ENCODE peak calls at places on chromosomes 6 and 20, in six cellular contexts. M, H, S, U, O and N are unnamed samples.

GRCh38 chr6:15317934-15318902 is 72.3 kb downstream of the JARID2 start:
- DNase-seq in O (peak), M (no peak), S (no peak), H (no peak), U (no peak), N (no peak)

GRCh38 chr20:31693987-31694661 is 28.5 kb downstream of the BCL2L1 start:
- DNase-seq in S (no peak), M (no peak), O (no peak), H (peak), U (no peak), N (no peak)

GRCh38 chr6:98142839-98143238 is 691.5 kb upstream of the POU3F2 start:
- DNase-seq in M (no peak), H (no peak), O (no peak), S (peak), U (no peak), N (no peak)

GRCh38 chr6:8707956-8708772 is 272.8 kb upstream of the SLC35B3 start:
- DNase-seq in U (peak), H (peak), S (peak), O (peak), M (no peak), N (peak)

GRCh38 chr6:6131492-6132109 is 124.9 kb upstream of the NRN1 start:
- DNase-seq in O (no peak), M (no peak), S (peak), H (peak), U (peak), N (no peak)

GRCh38 chr20:21106171-21106694 is at the start of gene LINC00237:
- DNase-seq in O (no peak), U (no peak), S (no peak), M (no peak), H (peak), N (no peak)

GRCh38 chr6:134090591-134090990 is 38.2 kb upstream of the SLC2A12 start:
- DNase-seq in U (no peak), H (no peak), O (no peak), S (no peak), M (no peak), N (no peak)

GRCh38 chr20:58697867-58698703 is 5.5 kb downstream of the NPEPL1 start:
- DNase-seq in U (no peak), O (no peak), S (no peak), H (no peak), M (no peak), N (no peak)

GRCh38 chr6:31738048-31738979 is 1.5 kb upstream of the MSH5 start:
- DNase-seq in O (peak), M (peak), S (peak), U (no peak), H (peak), N (peak)

GRCh38 chr6:29502597-29502996 is 14.8 kb upstream of the MAS1L start:
- DNase-seq in S (no peak), H (no peak), O (no peak), M (no peak), U (no peak), N (no peak)

GRCh38 chr6:167550936-167551633 is 226.2 kb downstream of the TTLL2 start:
- DNase-seq in U (no peak), H (no peak), S (no peak), M (no peak), O (no peak), N (no peak)

GRCh38 chr20:35174458-35175216 is 2.8 kb downstream of the PROCR start:
- DNase-seq in M (no peak), U (no peak), O (no peak), S (no peak), H (peak), N (peak)

GRCh38 chr6:144151010-144151727 is 852 bp downstream of the STX11 start:
- DNase-seq in O (no peak), S (peak), M (peak), U (no peak), H (peak), N (peak)

GRCh38 chr6:87393026-87393622 is 14.6 kb upstream of the CFAP206 start:
- DNase-seq in O (peak), S (peak), H (peak), U (peak), M (no peak), N (peak)

GRCh38 chr20:52145587-52145986 is 46.0 kb downstream of the ZFP64 start:
- DNase-seq in M (no peak), H (no peak), O (no peak), U (no peak), S (no peak), N (no peak)

GRCh38 chr20:48075591-48076174 is 290.4 kb upstream of the SULF2 start:
- DNase-seq in S (no peak), H (no peak), M (no peak), U (no peak), O (no peak), N (no peak)

GRCh38 chr20:43985608-43986316 is 71.1 kb downstream of the TOX2 start:
- DNase-seq in H (peak), S (no peak), U (no peak), O (no peak), M (no peak), N (no peak)

GRCh38 chr6:158627168-158627939 is 17.2 kb downstream of the DYNLT1 start:
- DNase-seq in O (no peak), U (no peak), S (no peak), H (no peak), M (no peak), N (no peak)

GRCh38 chr6:158628542-158628941 is 16.0 kb downstream of the DYNLT1 start:
- DNase-seq in M (peak), U (no peak), S (no peak), O (no peak), H (no peak), N (no peak)

GRCh38 chr6:158627940-158628211 is 16.7 kb downstream of the DYNLT1 start:
- DNase-seq in M (no peak), H (no peak), U (no peak), O (no peak), S (no peak), N (no peak)

GRCh38 chr6:158630944-158631616 is 13.5 kb downstream of the DYNLT1 start:
- DNase-seq in M (peak), H (no peak), O (peak), S (no peak), U (no peak), N (no peak)

GRCh38 chr6:158629376-158630221 is 14.9 kb downstream of the DYNLT1 start:
- DNase-seq in S (peak), U (no peak), H (peak), O (no peak), M (peak), N (no peak)
- TF ChIP-seq CTCF in S (peak), U (peak), H (peak), O (no peak), M (peak), N (no peak)

GRCh38 chr6:41688256-41688965 is 47.0 kb downstream of the TFEB start:
- DNase-seq in S (no peak), U (no peak), M (no peak), O (no peak), H (no peak), N (no peak)
- H3K27ac ChIP-seq in S (no peak), U (no peak), M (no peak), O (no peak), H (no peak), N (peak)

GRCh38 chr6:35473075-35473848 is 5.1 kb downstream of the RPL10A start:
- DNase-seq in O (no peak), S (no peak), M (no peak), H (peak), U (no peak), N (no peak)
- TF ChIP-seq CTCF in O (no peak), S (no peak), M (no peak), H (no peak), U (no peak), N (no peak)

DNA sequence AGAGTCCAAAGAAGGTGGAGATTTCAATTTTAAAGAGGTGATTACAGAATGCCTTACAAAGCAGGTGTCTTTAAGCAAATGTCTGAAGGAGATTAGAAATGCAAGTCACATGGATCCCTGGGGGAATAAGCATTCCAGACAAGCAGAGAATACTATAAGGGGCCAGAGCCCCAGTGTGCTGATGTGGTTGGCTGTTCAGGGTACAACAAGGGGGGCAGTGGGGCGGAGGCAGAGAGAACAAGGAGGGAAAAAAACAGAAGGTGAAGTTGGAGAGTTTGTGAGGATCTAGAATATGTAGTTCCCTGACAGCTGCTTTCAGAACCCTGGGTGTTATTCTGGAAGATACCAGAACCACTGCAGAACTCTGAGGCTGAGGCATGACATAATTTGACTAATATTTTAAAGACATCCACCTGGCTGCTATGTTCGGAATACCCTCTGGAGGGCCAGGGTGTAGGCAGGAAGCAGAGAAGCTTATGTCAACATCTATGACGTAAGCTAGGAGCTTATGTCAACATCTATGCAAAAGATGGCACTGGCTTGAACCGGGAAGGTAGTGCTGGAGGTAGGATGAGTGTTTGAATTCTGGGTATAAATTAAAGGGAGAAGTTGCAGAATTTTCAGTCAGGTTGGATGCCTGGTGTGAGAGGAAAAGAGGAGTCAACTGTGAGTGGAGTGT is 276.3 kb upstream of the AGPAT4 start:
- DNase-seq in M (no peak), H (peak), S (no peak), O (peak), U (peak), N (peak)
- H3K27ac ChIP-seq in M (no peak), H (no peak), S (no peak), O (no peak), U (no peak), N (no peak)